ENCODE peak calls at places on chromosomes 1 and 21, in eight cellular contexts. N is prostate gland, X is mammary epithelial cell, M is spleen, F is AG09309, J is fibroblast of pulmonary artery, P is astrocyte of the spinal cord, R is OCI-LY7. G is an unnamed sample.

GRCh38 chr1:6247651-6248050 is 3.7 kb downstream of the HES3 start:
- DNase-seq in M (no peak), X (no peak), R (no peak), F (no peak), J (no peak), N (no peak), P (no peak), G (no peak)

GRCh38 chr1:7257225-7257624 is 472.0 kb downstream of the CAMTA1 start:
- DNase-seq in F (no peak), R (no peak), X (no peak), N (no peak), P (no peak), M (no peak), J (no peak), G (no peak)

GRCh38 chr1:10901894-10902805 is 105.7 kb upstream of the CASZ1 start:
- DNase-seq in N (no peak), F (no peak), R (no peak), M (peak; percentile 39), J (no peak), X (no peak), P (no peak), G (no peak)

GRCh38 chr1:84524590-84524989 is 18.2 kb upstream of the GNG5 start:
- DNase-seq in F (no peak), M (no peak), N (no peak), R (no peak), J (no peak), X (no peak), P (no peak), G (no peak)

GRCh38 chr1:93705897-93706500 is 24.4 kb upstream of the BCAR3 start:
- DNase-seq in J (no peak), X (peak; percentile 32), P (peak; percentile 17), R (peak; percentile 61), M (no peak), F (no peak), N (no peak), G (no peak)

GRCh38 chr1:229812148-229812547 is 186.1 kb downstream of the URB2 start:
- DNase-seq in P (no peak), M (no peak), J (no peak), F (no peak), X (no peak), N (no peak), R (no peak), G (no peak)

GRCh38 chr1:169874229-169874628 is 19.5 kb downstream of the SCYL3 start:
- DNase-seq in J (peak; percentile 29), F (peak; percentile 63), M (no peak), X (peak; percentile 47), P (peak; percentile 65), N (no peak), R (no peak), G (no peak)

GRCh38 chr1:8397511-8397910 is 79.6 kb downstream of the SLC45A1 start:
- DNase-seq in X (no peak), F (no peak), P (no peak), N (no peak), R (peak; percentile 53), J (peak; percentile 73), M (no peak), G (peak; percentile 33)

GRCh38 chr1:20385630-20386029 is 95.0 kb downstream of the VWA5B1 start:
- DNase-seq in N (no peak), F (no peak), R (peak; percentile 87), M (peak; percentile 31), P (no peak), J (no peak), X (no peak), G (no peak)

GRCh38 chr1:110212165-110213142 is 2.3 kb downstream of the KCNC4 start:
- DNase-seq in J (peak; percentile 56), R (peak; percentile 24), P (no peak), N (no peak), X (no peak), F (no peak), M (no peak), G (peak; percentile 15)

GRCh38 chr1:161206411-161207140 is 4.4 kb downstream of the NDUFS2 start:
- DNase-seq in R (no peak), P (no peak), M (no peak), N (no peak), X (no peak), F (no peak), J (peak; percentile 80), G (no peak)

GRCh38 chr1:235511470-235512240 is 7.4 kb upstream of the B3GALNT2 start:
- DNase-seq in X (peak; percentile 31), F (no peak), P (no peak), M (no peak), J (no peak), N (no peak), R (no peak), G (no peak)

GRCh38 chr1:207404849-207405525 is 49.1 kb upstream of the CR2 start:
- DNase-seq in X (peak; percentile 52), M (no peak), F (peak; percentile 59), R (peak; percentile 78), J (peak; percentile 86), P (peak; percentile 76), N (no peak), G (no peak)

GRCh38 chr1:81377406-81377805 is 423.3 kb upstream of the ADGRL2 start:
- DNase-seq in N (no peak), M (no peak), F (no peak), J (no peak), R (no peak), X (no peak), P (no peak), G (no peak)

GRCh38 chr1:214248294-214249082 is 32.5 kb upstream of the SMYD2 start:
- DNase-seq in J (no peak), R (no peak), M (no peak), X (no peak), N (no peak), F (no peak), P (peak; percentile 9), G (no peak)

DNA sequence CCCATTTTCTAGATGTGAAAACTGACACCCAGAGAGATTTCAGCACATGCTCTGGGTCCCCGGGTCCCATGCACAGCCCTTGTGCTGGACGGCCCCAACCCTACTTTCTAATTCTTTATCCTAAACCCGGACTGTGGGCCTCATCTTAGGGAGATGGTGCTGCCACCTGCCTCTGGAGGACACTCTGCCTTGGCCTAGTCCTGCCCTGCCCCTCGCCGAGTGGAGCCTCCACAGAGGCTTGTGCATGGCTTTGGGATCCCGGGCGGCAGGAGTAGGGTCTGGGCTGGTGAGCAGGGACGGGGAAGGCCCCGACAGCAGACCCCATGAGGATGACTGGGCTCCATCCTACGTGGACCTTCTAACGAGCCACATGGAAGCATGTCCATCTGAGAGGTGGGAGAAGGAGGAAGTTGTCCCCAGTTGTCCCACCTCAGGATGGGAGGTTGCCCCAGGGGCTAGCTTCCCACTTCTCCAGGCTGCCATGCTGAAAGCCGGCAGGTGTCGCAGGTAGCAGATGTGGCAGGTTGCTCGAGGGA is 12.4 kb downstream of the MX2 start:
- DNase-seq in X (no peak), F (no peak), M (peak; percentile 64), P (no peak), J (no peak), R (no peak), N (no peak), G (no peak)
- TF ChIP-seq CTCF in X (no peak), F (no peak), M (no peak), P (no peak), J (peak; percentile 1), R (no peak), N (no peak), G (no peak)

GRCh38 chr1:156021954-156022353 is 1.2 kb upstream of the SSR2 start:
- DNase-seq in M (no peak), R (no peak), X (no peak), J (no peak), F (no peak), N (no peak), P (no peak), G (no peak)

GRCh38 chr1:156026588-156026987 is 5.8 kb upstream of the SSR2 start:
- DNase-seq in X (no peak), N (no peak), R (no peak), M (no peak), P (no peak), J (no peak), F (no peak), G (no peak)

GRCh38 chr1:156020293-156021086 is at the start of gene SSR2:
- DNase-seq in P (peak; percentile 92), R (peak; percentile 95), N (peak; percentile 88), J (peak; percentile 94), X (peak; percentile 90), M (peak; percentile 93), F (peak; percentile 63), G (peak; percentile 92)

GRCh38 chr1:156021087-156021416 is 301 bp upstream of the SSR2 start:
- DNase-seq in X (no peak), P (no peak), N (no peak), F (no peak), R (no peak), J (no peak), M (no peak), G (no peak)

DNA sequence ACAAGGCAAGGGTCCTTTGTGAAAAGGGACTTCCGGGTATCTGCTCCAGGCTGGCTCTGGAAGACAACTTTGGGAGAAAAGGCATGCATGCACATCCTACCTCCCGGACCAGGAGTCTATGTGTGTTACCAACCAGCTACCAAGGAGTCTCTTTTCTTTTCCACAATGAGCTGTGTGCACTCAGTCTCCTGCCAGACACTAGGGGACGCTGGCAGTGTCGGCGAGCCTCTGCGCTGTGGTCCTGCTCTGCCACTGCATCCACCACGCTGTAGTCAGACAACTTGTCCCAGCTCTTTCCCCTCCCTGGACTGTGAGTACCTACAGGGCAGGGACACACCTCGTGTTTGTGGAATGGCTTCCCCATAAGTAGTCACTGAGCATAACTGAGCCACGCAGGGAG is 5.1 kb upstream of the SSR2 start:
- DNase-seq in R (peak; percentile 58), N (no peak), M (no peak), P (peak; percentile 51), J (peak; percentile 57), X (no peak), F (no peak), G (peak; percentile 65)
- TF ChIP-seq CTCF in R (peak; percentile 72), N (no peak), M (no peak), P (peak; percentile 88), J (peak; percentile 84), X (peak; percentile 36), F (peak; percentile 60), G (peak; percentile 46)

GRCh38 chr1:215819114-215819513 is 252.0 kb downstream of the KCTD3 start:
- DNase-seq in R (no peak), M (no peak), X (no peak), N (no peak), F (no peak), P (no peak), J (peak; percentile 20), G (no peak)

GRCh38 chr1:215830221-215830620 is 263.1 kb downstream of the KCTD3 start:
- DNase-seq in N (no peak), F (no peak), X (no peak), M (no peak), R (no peak), J (peak; percentile 73), P (no peak), G (no peak)

GRCh38 chr1:215824245-215824644 is 257.1 kb downstream of the KCTD3 start:
- DNase-seq in F (no peak), J (peak; percentile 27), N (no peak), M (no peak), X (no peak), R (no peak), P (peak; percentile 26), G (no peak)
- TF ChIP-seq CTCF in F (peak; percentile 48), J (peak; percentile 41), N (no peak), M (no peak), X (peak; percentile 2), R (peak; percentile 22), P (peak; percentile 55), G (no peak)

GRCh38 chr1:244047739-244048565 is 3.1 kb upstream of the ZBTB18 start:
- DNase-seq in M (peak; percentile 100), X (peak; percentile 99), N (peak; percentile 99), J (peak; percentile 99), F (peak; percentile 97), P (peak; percentile 100), R (peak; percentile 97), G (peak; percentile 97)
- TF ChIP-seq CTCF in M (no peak), X (no peak), N (no peak), J (no peak), F (no peak), P (no peak), R (no peak), G (no peak)

G was measured in activated CD8-positive, alpha-beta T cell treated with anti-CD3 and anti-CD28 coated beads for 36 hours.